ENCODE peak calls at places on chromosome 2, in seven cellular contexts. T, Q, Y, H, S, N and B are unnamed samples.

GRCh38 chr2:195995499-195995898 is 73.1 kb downstream of the DNAH7 start:
- DNase-seq in T (no peak), Q (no peak), Y (no peak), H (no peak), S (no peak), N (no peak), B (peak)

GRCh38 chr2:178284613-178285286 is 90.4 kb downstream of the OSBPL6 start:
- DNase-seq in T (no peak), Q (no peak), Y (no peak), H (no peak), S (no peak), N (no peak), B (no peak)

GRCh38 chr2:11111811-11112425 is 43.3 kb upstream of the SLC66A3 start:
- DNase-seq in T (no peak), Q (no peak), Y (no peak), H (no peak), S (no peak), N (no peak), B (no peak)

GRCh38 chr2:181879295-181879694 is 12.2 kb upstream of the ITPRID2 start:
- DNase-seq in T (no peak), Q (no peak), Y (no peak), H (no peak), S (no peak), N (no peak), B (no peak)

GRCh38 chr2:127115471-127116199 is 8.7 kb upstream of the BIN1 start:
- DNase-seq in T (no peak), Q (no peak), Y (no peak), H (no peak), S (no peak), N (no peak), B (no peak)

GRCh38 chr2:127569274-127570065 is 34.0 kb downstream of the MYO7B start:
- DNase-seq in T (peak), Q (no peak), Y (peak), H (no peak), S (no peak), N (no peak), B (no peak)

GRCh38 chr2:237466266-237466665 is 20.8 kb upstream of the MLPH start:
- DNase-seq in T (no peak), Q (no peak), Y (no peak), H (no peak), S (peak), N (no peak), B (no peak)

GRCh38 chr2:49044680-49045079 is 109.6 kb downstream of the FSHR start:
- DNase-seq in T (peak), Q (peak), Y (no peak), H (peak), S (no peak), N (peak), B (peak)

GRCh38 chr2:232584238-232584637 is 33.7 kb downstream of the EIF4E2 start:
- DNase-seq in T (no peak), Q (no peak), Y (no peak), H (no peak), S (no peak), N (no peak), B (no peak)

GRCh38 chr2:70596739-70597138 is 43.1 kb upstream of the TGFA start:
- DNase-seq in T (no peak), Q (no peak), Y (no peak), H (no peak), S (peak), N (no peak), B (no peak)

GRCh38 chr2:101793277-101793969 is 95.9 kb downstream of the MAP4K4 start:
- DNase-seq in T (peak), Q (peak), Y (no peak), H (no peak), S (peak), N (peak), B (no peak)

GRCh38 chr2:85668857-85669142 is 801 bp upstream of the SFTPB start:
- DNase-seq in T (no peak), Q (no peak), Y (no peak), H (no peak), S (no peak), N (no peak), B (no peak)

GRCh38 chr2:195322324-195322723 is 334.7 kb upstream of the SLC39A10 start:
- DNase-seq in T (no peak), Q (no peak), Y (no peak), H (no peak), S (peak), N (no peak), B (no peak)

GRCh38 chr2:1688161-1688560 is 56.2 kb downstream of the PXDN start:
- DNase-seq in T (no peak), Q (no peak), Y (no peak), H (no peak), S (no peak), N (no peak), B (no peak)